ENCODE peak calls at places on chromosomes 1 and 21, in six cellular contexts. P is pancreas; I is ovary; G is body of pancreas; R is dorsolateral prefrontal cortex; N is CD8-positive, alpha-beta T cell. S is an unnamed sample.

GRCh38 chr1:189131576-189131975 is 1346.1 kb downstream of the BRINP3 start:
- DNase-seq in P (no peak), I (no peak), G (no peak), R (no peak), N (no peak), S (no peak)

GRCh38 chr1:186304982-186305949 is 69.8 kb downstream of the TPR start:
- DNase-seq in P (no peak), I (no peak), G (no peak), R (no peak), N (no peak), S (no peak)

GRCh38 chr1:119738100-119738720 is 26.5 kb downstream of the PHGDH start:
- DNase-seq in P (no peak), I (no peak), G (no peak), R (no peak), N (no peak), S (no peak)

GRCh38 chr1:5410652-5411051 is 581.6 kb downstream of the NPHP4 start:
- DNase-seq in P (no peak), I (no peak), G (no peak), R (no peak), N (no peak), S (no peak)

GRCh38 chr1:156464335-156464734 is 36.2 kb downstream of the MEF2D start:
- DNase-seq in P (no peak), I (no peak), G (no peak), R (no peak), N (no peak), S (no peak)

GRCh38 chr1:110874303-110875215 is 1.6 kb downstream of the CD53 start:
- DNase-seq in P (no peak), I (no peak), G (peak), R (no peak), N (no peak), S (no peak)

GRCh38 chr21:34770581-34770980 is 101.8 kb downstream of the CLIC6 start:
- DNase-seq in P (no peak), I (no peak), G (no peak), R (no peak), N (no peak), S (no peak)

GRCh38 chr1:23854568-23854967 is 13.5 kb downstream of the FUCA1 start:
- DNase-seq in P (no peak), I (no peak), G (no peak), R (no peak), N (no peak), S (no peak)

GRCh38 chr1:28928306-28928987 is 14.1 kb downstream of the EPB41 start:
- DNase-seq in P (no peak), I (no peak), G (no peak), R (no peak), N (no peak), S (no peak)

GRCh38 chr1:99986656-99987225 is 16.9 kb downstream of the SLC35A3 start:
- DNase-seq in P (no peak), I (no peak), G (no peak), R (no peak), N (no peak), S (no peak)

GRCh38 chr1:28482702-28483101 is 23.1 kb upstream of the RCC1 start:
- DNase-seq in P (no peak), I (no peak), G (no peak), R (no peak), N (no peak), S (no peak)

GRCh38 chr1:6367381-6368007 is 26.1 kb downstream of the ACOT7 start:
- DNase-seq in P (peak), I (no peak), G (peak), R (peak), N (no peak), S (no peak)

GRCh38 chr1:23967871-23968270 is 8.2 kb downstream of the PNRC2 start:
- DNase-seq in P (no peak), I (no peak), G (no peak), R (no peak), N (no peak), S (no peak)

GRCh38 chr1:51799372-51799771 is 79.2 kb downstream of the NRDC start:
- DNase-seq in P (no peak), I (no peak), G (no peak), R (no peak), N (no peak), S (no peak)

GRCh38 chr1:156420209-156421061 is 51.4 kb downstream of the RHBG start:
- DNase-seq in P (no peak), I (no peak), G (no peak), R (no peak), N (peak), S (no peak)

GRCh38 chr1:975896-976683 is 5.8 kb downstream of the PERM1 start:
- DNase-seq in P (peak), I (peak), G (peak), R (peak), N (peak), S (no peak)

GRCh38 chr1:108141604-108142003 is 58.5 kb downstream of the SLC25A24 start:
- DNase-seq in P (no peak), I (no peak), G (no peak), R (no peak), N (no peak), S (no peak)

GRCh38 chr1:42181687-42182086 is 17.1 kb upstream of the GUCA2A start:
- DNase-seq in P (no peak), I (no peak), G (no peak), R (no peak), N (no peak), S (no peak)
- H3K27ac ChIP-seq in P (no peak), I (no peak), G (no peak), R (no peak), N (no peak), S (no peak)

GRCh38 chr1:193418745-193419058 is 232.3 kb upstream of the B3GALT2 start:
- DNase-seq in P (no peak), I (no peak), G (no peak), R (no peak), N (no peak), S (no peak)
- H3K27ac ChIP-seq in P (peak), I (peak), G (no peak), R (no peak), N (peak), S (no peak)

DNA sequence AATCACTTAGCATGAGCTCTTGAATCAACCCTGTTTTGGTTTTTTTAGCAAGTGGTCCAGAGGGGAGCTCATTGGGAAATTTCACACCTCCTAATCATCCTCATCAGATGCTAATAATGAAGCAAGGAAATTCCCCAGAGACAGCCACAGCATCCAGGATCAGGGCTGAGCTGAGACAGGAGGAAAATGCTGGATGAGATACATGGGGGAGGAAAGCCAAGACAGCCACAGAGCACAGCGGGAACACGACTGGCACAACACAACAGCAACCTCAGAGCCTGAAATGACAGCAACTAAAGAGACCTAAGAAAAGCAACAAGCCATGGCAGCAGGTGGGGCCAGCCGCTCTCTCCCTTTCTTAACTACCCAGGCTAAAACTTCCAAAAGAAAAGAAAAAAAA is 70.4 kb downstream of the UBR4 start:
- DNase-seq in P (no peak), I (no peak), G (no peak), R (no peak), N (no peak), S (no peak)
- H3K27ac ChIP-seq in P (no peak), I (no peak), G (no peak), R (peak), N (no peak), S (peak)

DNA sequence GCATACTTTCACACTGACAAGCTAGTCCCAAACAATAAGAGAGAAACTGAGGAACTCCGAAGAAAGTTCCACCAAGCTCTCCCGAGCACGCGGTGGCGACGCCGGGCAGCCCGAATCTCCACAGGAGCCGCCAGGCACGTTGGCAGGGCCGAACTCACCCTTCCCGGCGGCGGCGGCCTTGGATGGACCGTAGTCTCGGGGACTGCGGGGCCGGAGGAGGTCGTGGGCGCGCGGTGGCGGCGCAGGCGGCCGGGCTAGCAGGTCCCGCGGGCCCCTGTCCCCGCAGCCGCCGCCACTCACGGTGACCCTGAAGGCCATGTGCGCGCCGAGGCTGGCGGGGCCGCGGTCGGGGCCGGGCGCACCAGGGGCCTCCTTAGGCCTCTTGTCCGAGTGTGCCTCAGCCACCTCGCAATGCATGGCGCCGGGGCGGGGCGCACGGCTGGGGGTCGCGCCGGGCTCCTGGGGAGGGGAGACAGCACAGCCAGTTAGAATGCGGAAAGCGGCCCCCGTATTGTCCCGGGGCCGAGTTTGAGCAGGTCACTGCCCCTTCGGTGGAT is 1.2 kb downstream of the GLIS1 start:
- DNase-seq in P (peak), I (peak), G (no peak), R (no peak), N (no peak), S (no peak)
- H3K27ac ChIP-seq in P (no peak), I (no peak), G (no peak), R (no peak), N (no peak), S (no peak)

GRCh38 chr1:41021526-41022308 is at the start of gene SLFNL1:
- DNase-seq in P (no peak), I (no peak), G (no peak), R (no peak), N (no peak), S (no peak)
- H3K27ac ChIP-seq in P (no peak), I (no peak), G (no peak), R (no peak), N (no peak), S (no peak)

DNA sequence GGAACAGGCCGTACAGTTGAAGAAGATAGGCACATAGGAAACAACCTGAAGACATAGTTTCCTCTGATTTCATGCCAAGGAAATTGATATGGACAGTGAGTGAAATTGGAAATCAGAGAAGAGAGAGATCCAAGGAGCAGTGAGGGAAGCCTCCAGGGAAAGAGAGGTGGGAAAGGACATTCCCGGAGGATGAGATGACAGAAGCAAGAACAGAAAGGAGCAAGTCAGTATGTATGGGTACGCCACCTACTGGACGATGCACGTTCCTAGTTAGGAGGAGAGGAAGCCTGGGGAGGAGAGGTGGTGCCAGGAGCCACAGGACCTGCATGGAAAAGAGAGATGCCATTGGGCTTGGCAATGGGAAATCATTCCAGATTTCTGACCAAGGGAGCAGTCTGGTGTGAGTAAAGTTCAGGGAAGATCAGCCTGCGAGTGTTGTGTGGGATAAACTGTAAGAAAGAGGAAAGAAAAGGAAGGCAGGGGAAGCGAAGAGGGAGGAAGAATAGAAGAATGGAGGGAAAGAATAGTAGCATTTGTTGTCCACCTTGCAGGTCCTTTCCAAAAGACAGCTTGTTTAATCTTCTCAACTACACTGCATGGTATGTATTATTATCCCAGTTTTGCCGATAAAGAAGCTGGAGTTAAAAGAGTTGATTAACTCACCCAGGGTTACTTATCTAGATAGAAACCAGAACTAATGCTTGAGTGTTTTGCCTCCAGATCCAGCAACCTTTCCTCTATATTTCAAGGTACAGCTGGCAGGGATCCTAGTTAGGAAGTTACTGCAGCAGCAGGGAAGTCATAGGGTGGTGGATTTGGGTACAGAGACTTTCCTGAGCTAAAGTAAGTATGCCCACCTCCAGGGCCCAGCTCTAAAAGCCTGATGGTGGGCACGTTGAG is 27.4 kb downstream of the C1orf116 start:
- DNase-seq in P (peak), I (no peak), G (peak), R (no peak), N (no peak), S (no peak)
- H3K27ac ChIP-seq in P (no peak), I (no peak), G (peak), R (no peak), N (no peak), S (no peak)

GRCh38 chr1:115712911-115713609 is 55.5 kb downstream of the CASQ2 start:
- DNase-seq in P (no peak), I (no peak), G (no peak), R (no peak), N (no peak), S (no peak)
- H3K27ac ChIP-seq in P (peak), I (no peak), G (peak), R (no peak), N (no peak), S (no peak)

GRCh38 chr1:201887116-201887866 is 1.4 kb upstream of the SHISA4 start:
- DNase-seq in P (no peak), I (no peak), G (no peak), R (no peak), N (no peak), S (no peak)
- H3K27ac ChIP-seq in P (no peak), I (no peak), G (no peak), R (peak), N (no peak), S (peak)

DNA sequence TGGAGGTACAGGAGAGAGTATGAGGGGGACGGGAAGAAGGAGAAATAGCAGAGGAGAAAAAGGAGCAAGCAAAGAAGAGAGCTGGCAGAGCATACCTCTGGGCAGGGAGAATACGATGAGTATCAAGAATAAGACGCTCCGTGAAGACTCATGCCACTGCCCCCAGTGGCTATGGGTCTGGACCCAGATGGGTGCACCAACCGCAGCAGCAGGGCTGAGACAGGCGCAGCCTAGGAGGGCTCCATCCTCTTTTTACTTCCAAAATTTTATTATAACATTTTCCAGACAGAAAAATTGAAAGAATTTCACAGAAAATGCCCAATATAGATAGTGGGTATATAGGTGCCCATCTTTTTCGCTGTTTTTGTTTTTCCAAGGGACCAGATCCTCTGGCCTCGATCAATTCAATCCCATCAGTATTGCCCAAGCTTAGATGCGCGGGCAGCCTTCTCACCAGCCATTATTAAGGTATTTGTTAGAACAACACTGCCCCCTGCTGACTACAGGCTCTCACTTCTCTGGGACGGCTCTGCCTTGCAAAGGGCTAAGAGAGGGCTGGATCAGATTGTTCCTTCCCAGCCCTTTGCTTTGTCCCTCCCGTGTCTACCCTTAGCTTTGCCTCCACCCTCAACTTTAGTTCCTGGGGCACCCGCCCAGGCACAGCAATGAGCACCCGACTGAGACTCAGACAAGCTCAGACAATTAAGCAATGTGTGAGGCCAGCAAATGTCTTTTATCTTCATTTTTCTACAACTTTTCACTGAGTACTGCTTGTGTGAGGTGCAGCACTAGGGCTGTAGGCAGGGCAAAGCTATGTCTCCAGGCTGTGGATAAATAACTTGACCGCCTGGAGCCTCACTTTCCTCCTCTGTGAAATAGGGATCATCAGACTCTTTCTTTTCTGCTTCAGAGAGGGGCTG is 17.5 kb upstream of the CAMK1G start:
- DNase-seq in P (peak), I (peak), G (peak), R (peak), N (peak), S (peak)
- H3K27ac ChIP-seq in P (no peak), I (no peak), G (no peak), R (no peak), N (no peak), S (no peak)

GRCh38 chr21:32467291-32467690 is 54.8 kb downstream of the EVA1C start:
- DNase-seq in P (no peak), I (no peak), G (no peak), R (no peak), N (no peak), S (no peak)

GRCh38 chr21:32468567-32469175 is 56.2 kb downstream of the EVA1C start:
- DNase-seq in P (no peak), I (no peak), G (no peak), R (no peak), N (no peak), S (no peak)

GRCh38 chr21:32472890-32473765 is 60.6 kb downstream of the EVA1C start:
- DNase-seq in P (no peak), I (no peak), G (no peak), R (no peak), N (no peak), S (no peak)

GRCh38 chr21:32470206-32470605 is 57.7 kb downstream of the EVA1C start:
- DNase-seq in P (no peak), I (no peak), G (no peak), R (no peak), N (no peak), S (no peak)

GRCh38 chr21:32469628-32470027 is 57.1 kb downstream of the EVA1C start:
- DNase-seq in P (no peak), I (no peak), G (no peak), R (no peak), N (no peak), S (no peak)
- H3K27ac ChIP-seq in P (no peak), I (no peak), G (no peak), R (no peak), N (no peak), S (no peak)

S was measured in caudate nucleus.